ENCODE peak calls at places on chromosomes 3 and 15, in nine cellular contexts. Y, Q, J, S, C, W, G, K and A are unnamed samples.

GRCh38 chr15:88657326-88658069 is 18.7 kb downstream of the ISG20 start:
- DNase-seq in Y (no peak), Q (peak; percentile 68), J (no peak), S (no peak), C (no peak), W (no peak), G (no peak), K (peak; percentile 75), A (peak; percentile 80)

GRCh38 chr15:87619161-87619960 is 637.2 kb downstream of the NTRK3 start:
- DNase-seq in Y (no peak), Q (peak; percentile 14), J (no peak), S (no peak), C (no peak), W (peak; percentile 36), G (no peak), K (no peak), A (no peak)

GRCh38 chr15:93943607-93944006 is 287.8 kb upstream of the MCTP2 start:
- DNase-seq in Y (no peak), Q (no peak), J (no peak), S (no peak), C (no peak), W (no peak), G (no peak), K (no peak), A (no peak)

GRCh38 chr15:57327985-57328471 is 48.3 kb upstream of the CGNL1 start:
- DNase-seq in Y (no peak), Q (peak; percentile 73), J (no peak), S (no peak), C (no peak), W (peak; percentile 42), G (no peak), K (no peak), A (no peak)

GRCh38 chr15:41401904-41402267 is 410 bp downstream of the NDUFAF1 start:
- DNase-seq in Y (no peak), Q (no peak), J (no peak), S (peak; percentile 57), C (no peak), W (no peak), G (no peak), K (no peak), A (no peak)

GRCh38 chr15:62874933-62875625 is 167.5 kb upstream of the TPM1 start:
- DNase-seq in Y (no peak), Q (no peak), J (no peak), S (no peak), C (no peak), W (peak; percentile 51), G (no peak), K (no peak), A (no peak)

GRCh38 chr3:14879161-14879888 is 60.6 kb downstream of the FGD5 start:
- DNase-seq in Y (no peak), Q (no peak), J (peak; percentile 56), S (no peak), C (no peak), W (no peak), G (peak; percentile 90), K (no peak), A (no peak)

GRCh38 chr3:150739877-150740645 is 22.9 kb downstream of the SIAH2 start:
- DNase-seq in Y (no peak), Q (no peak), J (no peak), S (no peak), C (no peak), W (no peak), G (peak; percentile 56), K (no peak), A (no peak)

GRCh38 chr3:100089802-100090668 is 24.3 kb downstream of the FILIP1L start:
- DNase-seq in Y (no peak), Q (peak; percentile 28), J (no peak), S (no peak), C (no peak), W (peak; percentile 74), G (no peak), K (peak; percentile 16), A (peak; percentile 53)